ENCODE peak calls at places on chromosome 20, in five cellular contexts. P is GM12878, W is HCT116, F is K562, A is H1. I is an unnamed sample.

GRCh38 chr20:64164123-64164836 is at the start of gene MYT1:
- DNase-seq in P (no peak), W (no peak), F (no peak), A (no peak), I (peak)

GRCh38 chr20:23548408-23548807 is 19.9 kb downstream of the CST9L start:
- DNase-seq in P (no peak), W (no peak), F (no peak), A (no peak), I (no peak)

GRCh38 chr20:35893942-35894341 is 60.4 kb downstream of the SCAND1 start:
- DNase-seq in P (peak), W (no peak), F (no peak), A (no peak), I (no peak)

GRCh38 chr20:25218109-25218486 is 22.6 kb downstream of the ENTPD6 start:
- DNase-seq in P (no peak), W (no peak), F (no peak), A (no peak), I (no peak)

GRCh38 chr20:64111841-64112641 is 4.7 kb upstream of the NPBWR2 start:
- DNase-seq in P (no peak), W (no peak), F (no peak), A (peak), I (no peak)

GRCh38 chr20:11001767-11002540 is 328.2 kb upstream of the JAG1 start:
- DNase-seq in P (no peak), W (peak), F (no peak), A (no peak), I (peak)

GRCh38 chr20:39016496-39016895 is 54.4 kb downstream of the DHX35 start:
- DNase-seq in P (no peak), W (no peak), F (no peak), A (no peak), I (no peak)

GRCh38 chr20:51703446-51704287 is 64.5 kb downstream of the ATP9A start:
- DNase-seq in P (no peak), W (no peak), F (no peak), A (no peak), I (no peak)

GRCh38 chr20:36093025-36093803 is 61.3 kb upstream of the EPB41L1 start:
- DNase-seq in P (no peak), W (no peak), F (no peak), A (no peak), I (peak)

GRCh38 chr20:41318271-41318649 is 729 bp upstream of the ZHX3 start:
- DNase-seq in P (no peak), W (no peak), F (no peak), A (no peak), I (no peak)

DNA sequence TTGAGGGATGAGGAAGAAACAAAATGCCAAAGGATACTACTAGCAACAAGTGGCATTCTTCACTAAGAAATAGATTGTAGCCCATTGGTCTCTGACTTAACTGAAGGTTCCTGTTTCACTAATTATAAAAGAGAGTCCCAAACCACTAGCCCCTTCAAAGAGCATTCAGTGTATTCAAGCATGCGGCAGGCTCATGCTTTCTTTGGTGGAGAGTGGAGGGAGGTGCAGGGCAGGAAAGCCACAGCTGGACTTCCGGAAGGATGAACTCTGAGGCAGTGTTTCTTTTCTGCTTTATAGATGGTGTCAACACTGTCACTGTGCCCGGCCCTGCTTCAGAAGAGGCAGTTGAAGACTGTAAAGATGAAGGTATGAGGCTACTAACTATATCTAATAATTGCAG is 636.1 kb downstream of the KIF16B start:
- DNase-seq in P (peak), W (no peak), F (no peak), A (no peak), I (no peak)
- TF ChIP-seq JUND in P (no peak), W (no peak), F (no peak), A (no peak), I (no peak)

DNA sequence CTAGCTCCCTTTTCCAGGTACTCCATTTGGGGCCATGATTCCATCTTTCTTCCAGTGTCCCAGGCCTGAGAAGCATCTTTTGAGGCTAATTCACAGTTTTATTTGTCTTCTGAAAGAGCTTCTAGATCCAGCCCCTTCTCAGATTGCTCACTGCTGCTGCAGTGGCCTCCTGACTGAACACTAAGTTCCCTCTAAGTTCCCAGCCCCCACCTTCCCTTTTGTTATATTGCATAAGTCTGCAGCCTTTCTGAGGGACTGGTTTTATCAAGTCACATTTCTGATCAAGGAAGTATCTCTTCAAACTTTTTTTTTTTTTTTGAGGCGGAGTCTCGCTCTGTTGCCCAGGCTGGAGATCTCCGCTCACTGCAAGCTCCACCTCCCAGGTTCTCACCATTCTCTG is 10.7 kb downstream of the MAPRE1 start:
- DNase-seq in P (no peak), W (no peak), F (no peak), A (no peak), I (no peak)
- TF ChIP-seq JUND in P (no peak), W (no peak), F (no peak), A (no peak), I (no peak)

DNA sequence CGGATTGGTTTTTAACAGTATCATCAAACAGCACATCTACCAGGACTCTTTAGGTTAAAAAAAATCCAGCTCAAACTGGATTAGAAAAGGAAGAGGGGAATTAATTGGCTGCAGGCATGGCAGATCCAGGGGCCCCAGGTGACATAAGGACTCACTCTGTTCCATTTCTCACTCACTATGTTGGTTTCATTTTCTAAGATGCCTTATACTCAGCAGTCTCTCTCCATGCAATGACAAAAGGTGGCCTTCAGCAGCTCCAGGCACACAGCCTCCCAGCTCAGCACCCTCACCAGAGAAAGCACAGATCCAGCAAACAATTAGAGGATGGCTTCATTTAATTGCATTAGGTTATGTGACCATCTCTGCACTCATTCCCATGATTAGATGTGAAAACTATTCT is 243.0 kb downstream of the CDH26 start:
- DNase-seq in P (no peak), W (no peak), F (no peak), A (no peak), I (no peak)
- TF ChIP-seq JUND in P (no peak), W (no peak), F (no peak), A (no peak), I (no peak)

DNA sequence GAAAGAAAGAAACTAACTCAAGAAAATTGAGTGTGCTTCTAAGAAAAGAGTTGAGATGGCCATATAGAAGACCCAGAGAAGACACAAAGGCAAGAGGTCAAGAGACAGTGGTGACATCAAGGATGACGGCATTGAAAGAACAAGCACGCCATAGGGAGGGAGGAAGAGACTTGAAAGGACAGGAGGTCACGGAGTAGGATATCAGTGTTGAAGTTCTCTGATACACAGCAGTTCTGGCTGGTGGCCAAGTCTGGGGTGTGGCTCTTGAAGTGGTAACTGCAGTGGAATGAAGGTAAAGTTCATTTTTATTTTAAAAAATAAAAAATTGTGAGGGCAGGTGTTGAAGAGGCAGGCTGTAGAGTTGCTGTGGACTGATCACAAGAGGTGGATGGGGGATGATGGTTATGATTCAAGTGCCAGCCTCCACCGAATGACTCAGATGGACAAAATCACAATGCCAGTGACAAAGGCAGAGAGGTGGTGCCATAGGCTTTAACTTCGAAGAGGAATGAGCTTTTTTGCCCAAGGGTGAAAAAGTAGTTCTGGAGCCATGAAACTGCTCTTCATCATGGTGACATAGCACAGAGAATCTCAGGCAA is 53.2 kb upstream of the BMP2 start:
- DNase-seq in P (no peak), W (no peak), F (no peak), A (no peak), I (no peak)
- TF ChIP-seq JUND in P (no peak), W (no peak), F (no peak), A (no peak), I (no peak)

GRCh38 chr20:44056010-44056698 is 130.8 kb downstream of the JPH2 start:
- DNase-seq in P (no peak), W (no peak), F (peak), A (peak), I (peak)
- TF ChIP-seq JUND in P (no peak), W (no peak), F (no peak), A (no peak), I (no peak)

GRCh38 chr20:45919536-45919933 is 7.6 kb upstream of the PLTP start:
- DNase-seq in P (no peak), W (no peak), F (no peak), A (no peak), I (peak)
- TF ChIP-seq JUND in P (no peak), W (no peak), F (no peak), A (no peak), I (no peak)

DNA sequence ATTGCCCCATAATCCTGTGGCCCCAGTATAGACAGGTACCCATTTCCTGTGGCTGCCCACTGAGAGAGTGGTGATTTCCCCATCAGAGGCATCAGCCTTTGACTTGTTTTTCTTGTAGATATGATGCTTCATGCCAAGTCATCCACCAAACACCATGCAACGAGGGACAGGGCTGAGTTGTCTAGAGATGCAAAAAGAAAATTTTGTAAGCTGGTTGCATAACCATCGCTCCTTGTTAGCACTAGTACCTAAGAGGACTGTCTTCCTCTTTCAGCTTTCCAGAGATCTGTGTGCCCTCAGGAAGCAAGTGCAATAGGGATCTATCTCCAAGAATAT is 166.8 kb downstream of the BCAS1 start:
- DNase-seq in P (no peak), W (no peak), F (no peak), A (no peak), I (no peak)
- TF ChIP-seq JUND in P (no peak), W (no peak), F (no peak), A (no peak), I (no peak)